ENCODE peak calls at places on chromosomes 4 and X, in eight cellular contexts. G is testis; V is Right ventricle myocardium superior; N is EH; Q is tibial nerve; U is naive thymus-derived CD8-positive, alpha-beta T cell; F is fibroblast of mammary gland; I is RCC 7860. P is an unnamed sample.
A peak's percentile ranks its signal among the peaks of the same experiment; 100 is the strongest.

GRCh38 chrX:45745479-45745878 is 544.8 kb upstream of the DIPK2B start:
- DNase-seq in V (no peak), I (no peak), U (no peak), Q (no peak), F (peak; percentile 16), N (peak; percentile 53), G (no peak), P (no peak)

GRCh38 chrX:41265615-41266014 is 68.3 kb upstream of the DDX3X start:
- DNase-seq in F (peak; percentile 86), N (no peak), G (peak; percentile 18), U (no peak), Q (peak; percentile 6), V (no peak), I (no peak), P (no peak)

GRCh38 chrX:25337841-25338240 is 322.1 kb upstream of the ARX start:
- DNase-seq in U (no peak), V (no peak), G (no peak), Q (no peak), F (no peak), I (no peak), N (no peak), P (no peak)

GRCh38 chrX:39774804-39775112 is 323.0 kb downstream of the BCOR start:
- DNase-seq in N (no peak), G (no peak), V (no peak), U (no peak), I (no peak), Q (no peak), F (no peak), P (no peak)

GRCh38 chr4:119105605-119106004 is 30.0 kb upstream of the MYOZ2 start:
- DNase-seq in F (peak; percentile 22), G (no peak), I (no peak), N (peak; percentile 34), U (no peak), V (no peak), Q (no peak), P (no peak)

GRCh38 chrX:64218023-64218422 is 12.4 kb downstream of the ASB12 start:
- DNase-seq in Q (no peak), V (no peak), U (no peak), N (no peak), F (no peak), I (no peak), G (no peak), P (no peak)

GRCh38 chrX:56785442-56785841 is 56.4 kb downstream of the NBDY start:
- DNase-seq in Q (no peak), I (no peak), F (no peak), N (no peak), G (no peak), V (no peak), U (no peak), P (no peak)

GRCh38 chr4:138037716-138038115 is 204.4 kb downstream of the SLC7A11 start:
- DNase-seq in G (no peak), I (no peak), V (no peak), N (peak; percentile 75), U (no peak), Q (no peak), F (peak; percentile 76), P (no peak)

GRCh38 chrX:42804524-42804923 is 26.6 kb upstream of the PPP1R2C start:
- DNase-seq in F (no peak), V (no peak), N (no peak), Q (no peak), U (no peak), I (no peak), G (no peak), P (no peak)

GRCh38 chr4:101086801-101087586 is 260.3 kb downstream of the PPP3CA start:
- DNase-seq in I (no peak), U (no peak), N (no peak), F (no peak), Q (no peak), G (no peak), V (no peak), P (no peak)

GRCh38 chrX:148530464-148531077 is 30.2 kb downstream of the AFF2 start:
- DNase-seq in F (peak; percentile 35), I (no peak), N (peak; percentile 9), V (no peak), Q (peak; percentile 19), G (peak; percentile 29), U (no peak), P (no peak)

GRCh38 chr4:87093443-87094123 is 126.8 kb downstream of the KLHL8 start:
- DNase-seq in Q (peak; percentile 28), V (no peak), U (peak; percentile 51), I (peak; percentile 83), F (peak; percentile 54), G (peak; percentile 45), N (peak; percentile 61), P (peak; percentile 24)

GRCh38 chr4:188780028-188780427 is 640.8 kb downstream of the TRIML1 start:
- DNase-seq in U (no peak), V (no peak), F (no peak), I (no peak), G (no peak), Q (no peak), N (no peak), P (no peak)

GRCh38 chr4:76175336-76175735 is 27.1 kb upstream of the NUP54 start:
- DNase-seq in V (no peak), N (no peak), G (no peak), F (no peak), Q (no peak), U (no peak), I (no peak), P (no peak)

GRCh38 chr4:126758493-126758892 is 874.3 kb upstream of the INTU start:
- DNase-seq in I (no peak), V (no peak), Q (no peak), G (no peak), N (no peak), F (no peak), U (no peak), P (no peak)